ENCODE peak calls at places on chromosomes 13 and 19, in seven cellular contexts. One of them, this sample, is unnamed.

GRCh38 chr19:46478356-46478986 is 7.1 kb upstream of the PNMA8A start:
- DNase-seq in stomach: no peak
- DNase-seq in tibial artery: no peak
- DNase-seq in foreskin fibroblast: no peak
- DNase-seq in activated CD4-positive, alpha-beta T cell treated with anti-CD3 and anti-CD28 coated beads for 24 hours: no peak
- DNase-seq in stimulated activated CD4-positive, alpha-beta T cell treated with anti-CD3 and anti-CD28 coated beads, Interleukin-4, amount 100 ng/mL, for 48 hours: no peak
- DNase-seq in neural crest cell: no peak
- DNase-seq in this sample: no peak

GRCh38 chr19:47226426-47227346 is 4.3 kb downstream of the BBC3 start:
- DNase-seq in stimulated activated CD4-positive, alpha-beta T cell treated with anti-CD3 and anti-CD28 coated beads, Interleukin-4, amount 100 ng/mL, for 48 hours: no peak
- DNase-seq in stomach: peak
- DNase-seq in tibial artery: peak
- DNase-seq in neural crest cell: no peak
- DNase-seq in activated CD4-positive, alpha-beta T cell treated with anti-CD3 and anti-CD28 coated beads for 24 hours: peak
- DNase-seq in foreskin fibroblast: peak
- DNase-seq in this sample: no peak

GRCh38 chr13:97600438-97601080 is 166.6 kb downstream of the RAP2A start:
- DNase-seq in stomach: no peak
- DNase-seq in foreskin fibroblast: peak
- DNase-seq in tibial artery: no peak
- DNase-seq in stimulated activated CD4-positive, alpha-beta T cell treated with anti-CD3 and anti-CD28 coated beads, Interleukin-4, amount 100 ng/mL, for 48 hours: no peak
- DNase-seq in neural crest cell: no peak
- DNase-seq in activated CD4-positive, alpha-beta T cell treated with anti-CD3 and anti-CD28 coated beads for 24 hours: no peak
- DNase-seq in this sample: no peak

GRCh38 chr13:98509271-98510155 is 67.4 kb downstream of the STK24 start:
- DNase-seq in stomach: peak
- DNase-seq in neural crest cell: no peak
- DNase-seq in foreskin fibroblast: peak
- DNase-seq in activated CD4-positive, alpha-beta T cell treated with anti-CD3 and anti-CD28 coated beads for 24 hours: no peak
- DNase-seq in tibial artery: peak
- DNase-seq in stimulated activated CD4-positive, alpha-beta T cell treated with anti-CD3 and anti-CD28 coated beads, Interleukin-4, amount 100 ng/mL, for 48 hours: no peak
- DNase-seq in this sample: no peak

GRCh38 chr19:18090545-18091216 is 3.9 kb upstream of the IL12RB1 start:
- DNase-seq in stimulated activated CD4-positive, alpha-beta T cell treated with anti-CD3 and anti-CD28 coated beads, Interleukin-4, amount 100 ng/mL, for 48 hours: no peak
- DNase-seq in tibial artery: no peak
- DNase-seq in activated CD4-positive, alpha-beta T cell treated with anti-CD3 and anti-CD28 coated beads for 24 hours: no peak
- DNase-seq in foreskin fibroblast: peak
- DNase-seq in stomach: no peak
- DNase-seq in neural crest cell: no peak
- DNase-seq in this sample: no peak

GRCh38 chr19:54653181-54653809 is 9.5 kb upstream of the LILRB4 start:
- DNase-seq in foreskin fibroblast: peak
- DNase-seq in neural crest cell: no peak
- DNase-seq in activated CD4-positive, alpha-beta T cell treated with anti-CD3 and anti-CD28 coated beads for 24 hours: no peak
- DNase-seq in tibial artery: no peak
- DNase-seq in stomach: no peak
- DNase-seq in stimulated activated CD4-positive, alpha-beta T cell treated with anti-CD3 and anti-CD28 coated beads, Interleukin-4, amount 100 ng/mL, for 48 hours: no peak
- DNase-seq in this sample: no peak

GRCh38 chr13:44230736-44231135 is 142.9 kb upstream of the SERP2 start:
- DNase-seq in activated CD4-positive, alpha-beta T cell treated with anti-CD3 and anti-CD28 coated beads for 24 hours: no peak
- DNase-seq in stimulated activated CD4-positive, alpha-beta T cell treated with anti-CD3 and anti-CD28 coated beads, Interleukin-4, amount 100 ng/mL, for 48 hours: no peak
- DNase-seq in tibial artery: no peak
- DNase-seq in neural crest cell: no peak
- DNase-seq in foreskin fibroblast: no peak
- DNase-seq in stomach: no peak
- DNase-seq in this sample: no peak

GRCh38 chr13:36344886-36345437 is 1.2 kb downstream of the SPART start:
- DNase-seq in neural crest cell: no peak
- DNase-seq in stimulated activated CD4-positive, alpha-beta T cell treated with anti-CD3 and anti-CD28 coated beads, Interleukin-4, amount 100 ng/mL, for 48 hours: no peak
- DNase-seq in tibial artery: no peak
- DNase-seq in activated CD4-positive, alpha-beta T cell treated with anti-CD3 and anti-CD28 coated beads for 24 hours: no peak
- DNase-seq in stomach: no peak
- DNase-seq in foreskin fibroblast: no peak
- DNase-seq in this sample: no peak

GRCh38 chr19:58409010-58409790 is 751 bp downstream of the ZNF584 start:
- DNase-seq in stimulated activated CD4-positive, alpha-beta T cell treated with anti-CD3 and anti-CD28 coated beads, Interleukin-4, amount 100 ng/mL, for 48 hours: no peak
- DNase-seq in activated CD4-positive, alpha-beta T cell treated with anti-CD3 and anti-CD28 coated beads for 24 hours: no peak
- DNase-seq in neural crest cell: no peak
- DNase-seq in tibial artery: peak
- DNase-seq in foreskin fibroblast: no peak
- DNase-seq in stomach: no peak
- DNase-seq in this sample: no peak

GRCh38 chr19:51338563-51339312 is 3.2 kb downstream of the VSIG10L start:
- DNase-seq in tibial artery: peak
- DNase-seq in neural crest cell: peak
- DNase-seq in stimulated activated CD4-positive, alpha-beta T cell treated with anti-CD3 and anti-CD28 coated beads, Interleukin-4, amount 100 ng/mL, for 48 hours: peak
- DNase-seq in activated CD4-positive, alpha-beta T cell treated with anti-CD3 and anti-CD28 coated beads for 24 hours: peak
- DNase-seq in foreskin fibroblast: peak
- DNase-seq in stomach: peak
- DNase-seq in this sample: peak

GRCh38 chr13:91571681-91572080 is 173.3 kb downstream of the GPC5 start:
- DNase-seq in stimulated activated CD4-positive, alpha-beta T cell treated with anti-CD3 and anti-CD28 coated beads, Interleukin-4, amount 100 ng/mL, for 48 hours: no peak
- DNase-seq in activated CD4-positive, alpha-beta T cell treated with anti-CD3 and anti-CD28 coated beads for 24 hours: no peak
- DNase-seq in tibial artery: no peak
- DNase-seq in foreskin fibroblast: no peak
- DNase-seq in stomach: no peak
- DNase-seq in neural crest cell: no peak
- DNase-seq in this sample: no peak

GRCh38 chr19:4877753-4878490 is 10.5 kb upstream of the PLIN3 start:
- DNase-seq in stimulated activated CD4-positive, alpha-beta T cell treated with anti-CD3 and anti-CD28 coated beads, Interleukin-4, amount 100 ng/mL, for 48 hours: no peak
- DNase-seq in neural crest cell: no peak
- DNase-seq in tibial artery: peak
- DNase-seq in activated CD4-positive, alpha-beta T cell treated with anti-CD3 and anti-CD28 coated beads for 24 hours: no peak
- DNase-seq in stomach: peak
- DNase-seq in foreskin fibroblast: no peak
- DNase-seq in this sample: no peak

GRCh38 chr19:15170345-15170744 is 30.4 kb downstream of the NOTCH3 start:
- DNase-seq in activated CD4-positive, alpha-beta T cell treated with anti-CD3 and anti-CD28 coated beads for 24 hours: no peak
- DNase-seq in stimulated activated CD4-positive, alpha-beta T cell treated with anti-CD3 and anti-CD28 coated beads, Interleukin-4, amount 100 ng/mL, for 48 hours: no peak
- DNase-seq in foreskin fibroblast: no peak
- DNase-seq in stomach: no peak
- DNase-seq in tibial artery: no peak
- DNase-seq in neural crest cell: no peak
- DNase-seq in this sample: no peak

GRCh38 chr13:99065250-99066015 is 87.6 kb upstream of the DOCK9 start:
- DNase-seq in activated CD4-positive, alpha-beta T cell treated with anti-CD3 and anti-CD28 coated beads for 24 hours: no peak
- DNase-seq in stomach: no peak
- DNase-seq in tibial artery: no peak
- DNase-seq in neural crest cell: no peak
- DNase-seq in foreskin fibroblast: no peak
- DNase-seq in stimulated activated CD4-positive, alpha-beta T cell treated with anti-CD3 and anti-CD28 coated beads, Interleukin-4, amount 100 ng/mL, for 48 hours: no peak
- DNase-seq in this sample: no peak

GRCh38 chr19:45994989-45995714 is at the start of gene CCDC61:
- DNase-seq in tibial artery: peak
- DNase-seq in stimulated activated CD4-positive, alpha-beta T cell treated with anti-CD3 and anti-CD28 coated beads, Interleukin-4, amount 100 ng/mL, for 48 hours: peak
- DNase-seq in foreskin fibroblast: peak
- DNase-seq in stomach: peak
- DNase-seq in activated CD4-positive, alpha-beta T cell treated with anti-CD3 and anti-CD28 coated beads for 24 hours: peak
- DNase-seq in neural crest cell: peak
- DNase-seq in this sample: peak

GRCh38 chr13:84962141-84962750 is 837.0 kb downstream of the SLITRK6 start:
- DNase-seq in activated CD4-positive, alpha-beta T cell treated with anti-CD3 and anti-CD28 coated beads for 24 hours: no peak
- DNase-seq in foreskin fibroblast: no peak
- DNase-seq in stomach: no peak
- DNase-seq in tibial artery: no peak
- DNase-seq in neural crest cell: no peak
- DNase-seq in stimulated activated CD4-positive, alpha-beta T cell treated with anti-CD3 and anti-CD28 coated beads, Interleukin-4, amount 100 ng/mL, for 48 hours: no peak
- DNase-seq in this sample: no peak

GRCh38 chr19:44447864-44448674 is at the start of gene ZNF229:
- DNase-seq in foreskin fibroblast: peak
- DNase-seq in tibial artery: peak
- DNase-seq in stimulated activated CD4-positive, alpha-beta T cell treated with anti-CD3 and anti-CD28 coated beads, Interleukin-4, amount 100 ng/mL, for 48 hours: peak
- DNase-seq in activated CD4-positive, alpha-beta T cell treated with anti-CD3 and anti-CD28 coated beads for 24 hours: peak
- DNase-seq in neural crest cell: peak
- DNase-seq in stomach: peak
- DNase-seq in this sample: peak

GRCh38 chr13:73913043-73913740 is 221.0 kb downstream of the KLF12 start:
- DNase-seq in tibial artery: no peak
- DNase-seq in stomach: no peak
- DNase-seq in stimulated activated CD4-positive, alpha-beta T cell treated with anti-CD3 and anti-CD28 coated beads, Interleukin-4, amount 100 ng/mL, for 48 hours: no peak
- DNase-seq in activated CD4-positive, alpha-beta T cell treated with anti-CD3 and anti-CD28 coated beads for 24 hours: no peak
- DNase-seq in neural crest cell: no peak
- DNase-seq in foreskin fibroblast: peak
- DNase-seq in this sample: no peak

GRCh38 chr13:30157616-30157993 is 149.7 kb downstream of the KATNAL1 start:
- DNase-seq in neural crest cell: no peak
- DNase-seq in stimulated activated CD4-positive, alpha-beta T cell treated with anti-CD3 and anti-CD28 coated beads, Interleukin-4, amount 100 ng/mL, for 48 hours: no peak
- DNase-seq in tibial artery: no peak
- DNase-seq in stomach: no peak
- DNase-seq in activated CD4-positive, alpha-beta T cell treated with anti-CD3 and anti-CD28 coated beads for 24 hours: no peak
- DNase-seq in foreskin fibroblast: no peak
- DNase-seq in this sample: no peak

GRCh38 chr13:101309014-101309619 is 107.2 kb downstream of the NALCN start:
- DNase-seq in stimulated activated CD4-positive, alpha-beta T cell treated with anti-CD3 and anti-CD28 coated beads, Interleukin-4, amount 100 ng/mL, for 48 hours: no peak
- DNase-seq in neural crest cell: no peak
- DNase-seq in stomach: no peak
- DNase-seq in foreskin fibroblast: peak
- DNase-seq in tibial artery: no peak
- DNase-seq in activated CD4-positive, alpha-beta T cell treated with anti-CD3 and anti-CD28 coated beads for 24 hours: no peak
- DNase-seq in this sample: no peak